ENCODE peak calls at places on chromosome 6, in nine cellular contexts. W, H, C, K, S, B, I, A and E are unnamed samples.

GRCh38 chr6:35568967-35569606 is 56.4 kb upstream of the TULP1 start:
- DNase-seq in H (no peak), W (no peak), S (peak; percentile 39), B (no peak), A (peak; percentile 23), C (peak; percentile 58), K (no peak), I (no peak), E (peak; percentile 58)

GRCh38 chr6:10962673-10963072 is 75.8 kb downstream of the SYCP2L start:
- DNase-seq in B (no peak), C (no peak), A (peak; percentile 79), W (no peak), K (no peak), S (no peak), H (no peak), I (no peak), E (no peak)

GRCh38 chr6:93337772-93338394 is 81.5 kb downstream of the EPHA7 start:
- DNase-seq in K (no peak), W (no peak), B (no peak), H (no peak), C (no peak), A (no peak), S (no peak), I (no peak), E (no peak)

GRCh38 chr6:110946498-110946897 is 12.0 kb upstream of the GTF3C6 start:
- DNase-seq in H (no peak), S (no peak), A (peak; percentile 75), W (no peak), C (no peak), B (no peak), K (no peak), I (no peak), E (no peak)

GRCh38 chr6:141451508-141452353 is 681.0 kb upstream of the GJE1 start:
- DNase-seq in H (no peak), K (no peak), C (no peak), A (peak; percentile 50), B (no peak), S (no peak), I (peak; percentile 43), W (no peak), E (no peak)

GRCh38 chr6:149266659-149267058 is 50.9 kb upstream of the TAB2 start:
- DNase-seq in S (no peak), H (no peak), W (no peak), I (no peak), C (no peak), B (no peak), K (no peak), A (no peak), E (no peak)

GRCh38 chr6:13916230-13916944 is 8.4 kb upstream of the RNF182 start:
- DNase-seq in C (no peak), B (no peak), I (no peak), H (no peak), S (no peak), W (no peak), K (no peak), A (peak; percentile 39), E (peak; percentile 73)

GRCh38 chr6:90574610-90575009 is 12.3 kb downstream of the MAP3K7 start:
- DNase-seq in A (no peak), H (no peak), W (no peak), C (no peak), S (no peak), K (no peak), I (no peak), B (no peak), E (no peak)

GRCh38 chr6:115945806-115946205 is 114.9 kb downstream of the FRK start:
- DNase-seq in I (no peak), S (no peak), C (no peak), W (no peak), K (no peak), B (no peak), A (no peak), H (no peak), E (no peak)

GRCh38 chr6:136087986-136088385 is 162.1 kb downstream of the MTFR2 start:
- DNase-seq in A (no peak), B (no peak), W (no peak), H (no peak), I (no peak), C (no peak), S (no peak), K (no peak), E (no peak)

GRCh38 chr6:53326372-53327016 is 22.3 kb downstream of the ELOVL5 start:
- DNase-seq in K (no peak), I (peak; percentile 85), S (no peak), A (peak; percentile 97), C (peak; percentile 33), H (no peak), B (no peak), W (no peak), E (no peak)

GRCh38 chr6:26159417-26160273 is 72.4 kb downstream of the HFE start:
- DNase-seq in I (no peak), K (no peak), H (no peak), C (no peak), A (peak; percentile 63), S (no peak), W (no peak), B (no peak), E (peak; percentile 48)

GRCh38 chr6:64415936-64416335 is 780.3 kb downstream of the PHF3 start:
- DNase-seq in I (no peak), C (no peak), S (no peak), K (no peak), H (no peak), W (no peak), B (no peak), A (no peak), E (no peak)

GRCh38 chr6:8707956-8708772 is 272.8 kb upstream of the SLC35B3 start:
- DNase-seq in I (peak; percentile 20), A (peak; percentile 19), B (no peak), K (no peak), W (no peak), C (peak; percentile 34), H (no peak), S (peak; percentile 17), E (no peak)

GRCh38 chr6:98487612-98488011 is 346.8 kb upstream of the POU3F2 start:
- DNase-seq in I (no peak), W (no peak), C (no peak), S (no peak), H (no peak), A (no peak), B (no peak), K (no peak), E (no peak)

GRCh38 chr6:15148356-15149058 is 97.4 kb upstream of the JARID2 start:
- DNase-seq in B (no peak), K (no peak), A (peak; percentile 96), C (no peak), H (no peak), I (no peak), S (no peak), W (no peak), E (no peak)

GRCh38 chr6:165717732-165718465 is 54.9 kb upstream of the PDE10A start:
- DNase-seq in W (no peak), H (no peak), A (no peak), K (no peak), I (no peak), S (no peak), C (no peak), B (no peak), E (no peak)

GRCh38 chr6:28137458-28138020 is 4.1 kb upstream of the ZKSCAN8 start:
- DNase-seq in A (no peak), W (peak; percentile 7), I (no peak), B (peak; percentile 49), H (no peak), C (no peak), K (no peak), S (no peak), E (peak; percentile 31)

GRCh38 chr6:42182101-42182500 is 8.9 kb downstream of the GUCA1A start:
- DNase-seq in K (no peak), I (no peak), B (no peak), C (no peak), A (no peak), S (peak; percentile 24), W (no peak), H (no peak), E (peak; percentile 85)
- H3K27ac ChIP-seq in K (no peak overlapping the region), I (no peak overlapping the region), B (no peak overlapping the region), C (no peak overlapping the region), A (no peak overlapping the region), S (no peak overlapping the region), W (no peak overlapping the region), H (no peak overlapping the region), E (no peak overlapping the region)

GRCh38 chr6:138245751-138246150 is 27.5 kb upstream of the PBOV1 start:
- DNase-seq in W (no peak), K (peak; percentile 37), B (no peak), H (no peak), C (no peak), I (no peak), S (no peak), A (no peak), E (no peak)
- H3K4me3 ChIP-seq in W (no peak overlapping the region), K (no peak overlapping the region), B (no peak overlapping the region), H (no peak overlapping the region), C (no peak overlapping the region), I (no peak overlapping the region), S (no peak overlapping the region), A (no peak overlapping the region), E (no peak overlapping the region)

DNA sequence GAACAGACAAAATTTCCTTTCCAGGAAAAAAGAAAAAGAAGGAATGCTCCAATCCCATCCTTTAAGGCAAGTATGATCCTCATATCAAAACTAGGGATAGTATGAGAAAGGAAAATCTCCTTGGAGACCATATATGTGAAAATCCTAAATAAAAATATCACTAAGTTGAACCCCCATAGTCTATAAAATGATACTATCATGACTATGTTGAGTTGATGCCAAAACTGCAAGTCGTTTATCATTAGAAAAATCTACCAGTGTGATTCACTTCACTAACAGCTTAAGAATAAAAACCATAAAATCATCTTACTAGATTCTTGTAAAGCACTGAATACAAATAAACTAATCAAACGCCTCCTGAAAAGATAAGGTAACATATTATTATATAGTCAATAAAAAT is 76.6 kb upstream of the STXBP5 start:
- DNase-seq in B (no peak), W (no peak), A (peak; percentile 35), C (no peak), S (no peak), K (no peak), I (no peak), H (no peak), E (no peak)
- H3K27ac ChIP-seq in B (no peak overlapping the region), W (no peak overlapping the region), A (no peak overlapping the region), C (no peak overlapping the region), S (no peak overlapping the region), K (no peak overlapping the region), I (peak overlapping the region; percentile 66), H (no peak overlapping the region), E (no peak overlapping the region)

GRCh38 chr6:167580512-167580911 is 246.2 kb upstream of the AFDN start:
- DNase-seq in H (no peak), C (no peak), I (no peak), B (no peak), K (peak; percentile 8), W (no peak), A (no peak), S (no peak), E (no peak)

GRCh38 chr6:167581637-167582036 is 245.1 kb upstream of the AFDN start:
- DNase-seq in S (peak; percentile 7), A (no peak), B (no peak), H (no peak), W (no peak), I (no peak), C (no peak), K (peak; percentile 52), E (no peak)

GRCh38 chr6:167577891-167578361 is 248.8 kb upstream of the AFDN start:
- DNase-seq in I (no peak), K (no peak), A (no peak), H (no peak), W (no peak), C (no peak), S (peak; percentile 6), B (no peak), E (no peak)

GRCh38 chr6:167578371-167578901 is 248.3 kb upstream of the AFDN start:
- DNase-seq in H (no peak), I (no peak), B (no peak), K (peak; percentile 75), S (peak; percentile 12), A (no peak), W (no peak), C (no peak), E (no peak)

GRCh38 chr6:167579786-167580370 is 246.8 kb upstream of the AFDN start:
- DNase-seq in S (peak; percentile 4), H (no peak), C (no peak), W (no peak), A (no peak), B (no peak), K (no peak), I (no peak), E (no peak)
- H3K4me3 ChIP-seq in S (no peak overlapping the region), H (no peak overlapping the region), C (no peak overlapping the region), W (no peak overlapping the region), A (no peak overlapping the region), B (no peak overlapping the region), K (no peak overlapping the region), I (no peak overlapping the region), E (no peak overlapping the region)